ENCODE peak calls at places on chromosomes 7 and 10, in nine cellular contexts. One of them, this sample, is unnamed.

GRCh38 chr10:62072901-62073300 is 171.4 kb downstream of the ARID5B start:
- DNase-seq in AG04450: no peak
- DNase-seq in GM12865: no peak
- DNase-seq in choroid plexus epithelial cell: no peak
- DNase-seq in esophagus muscularis mucosa: no peak
- DNase-seq in GM12864: no peak
- DNase-seq in endothelial cell of umbilical vein: no peak
- DNase-seq in WERI-Rb-1: no peak
- DNase-seq in IMR-90: no peak
- DNase-seq in this sample: no peak

GRCh38 chr10:54613162-54613561 is 187.9 kb downstream of the PCDH15 start:
- DNase-seq in endothelial cell of umbilical vein: peak; percentile 85
- DNase-seq in AG04450: no peak
- DNase-seq in choroid plexus epithelial cell: peak; percentile 5
- DNase-seq in GM12865: no peak
- DNase-seq in GM12864: no peak
- DNase-seq in WERI-Rb-1: no peak
- DNase-seq in IMR-90: no peak
- DNase-seq in esophagus muscularis mucosa: no peak
- DNase-seq in this sample: no peak

GRCh38 chr7:40194743-40195142 is 59.9 kb downstream of the SUGCT start:
- DNase-seq in AG04450: peak; percentile 50
- DNase-seq in GM12864: no peak
- DNase-seq in esophagus muscularis mucosa: no peak
- DNase-seq in IMR-90: peak; percentile 88
- DNase-seq in WERI-Rb-1: no peak
- DNase-seq in choroid plexus epithelial cell: peak; percentile 88
- DNase-seq in endothelial cell of umbilical vein: peak; percentile 27
- DNase-seq in GM12865: no peak
- DNase-seq in this sample: peak; percentile 33

GRCh38 chr7:67484244-67484751 is 487.7 kb downstream of the TYW1 start:
- DNase-seq in AG04450: peak; percentile 15
- DNase-seq in IMR-90: peak; percentile 56
- DNase-seq in WERI-Rb-1: peak; percentile 73
- DNase-seq in GM12865: peak; percentile 70
- DNase-seq in endothelial cell of umbilical vein: peak; percentile 10
- DNase-seq in choroid plexus epithelial cell: peak; percentile 77
- DNase-seq in GM12864: no peak
- DNase-seq in esophagus muscularis mucosa: no peak
- DNase-seq in this sample: peak; percentile 24

GRCh38 chr7:2880882-2881281 is 36.8 kb upstream of the GNA12 start:
- DNase-seq in WERI-Rb-1: no peak
- DNase-seq in choroid plexus epithelial cell: no peak
- DNase-seq in esophagus muscularis mucosa: no peak
- DNase-seq in GM12865: no peak
- DNase-seq in GM12864: no peak
- DNase-seq in endothelial cell of umbilical vein: no peak
- DNase-seq in IMR-90: no peak
- DNase-seq in AG04450: no peak
- DNase-seq in this sample: no peak

GRCh38 chr7:80499350-80499955 is 12.4 kb downstream of the GNAT3 start:
- DNase-seq in AG04450: peak; percentile 86
- DNase-seq in GM12865: no peak
- DNase-seq in endothelial cell of umbilical vein: peak; percentile 61
- DNase-seq in WERI-Rb-1: no peak
- DNase-seq in IMR-90: peak; percentile 95
- DNase-seq in esophagus muscularis mucosa: no peak
- DNase-seq in GM12864: no peak
- DNase-seq in choroid plexus epithelial cell: peak; percentile 99
- DNase-seq in this sample: peak; percentile 89

GRCh38 chr10:89351402-89352038 is 23.7 kb downstream of the IFIT3 start:
- DNase-seq in GM12864: no peak
- DNase-seq in choroid plexus epithelial cell: peak; percentile 70
- DNase-seq in endothelial cell of umbilical vein: peak; percentile 38
- DNase-seq in IMR-90: peak; percentile 44
- DNase-seq in esophagus muscularis mucosa: no peak
- DNase-seq in GM12865: peak; percentile 90
- DNase-seq in WERI-Rb-1: no peak
- DNase-seq in AG04450: no peak
- DNase-seq in this sample: no peak

GRCh38 chr7:104045183-104045582 is 55.7 kb upstream of the RELN start:
- DNase-seq in AG04450: no peak
- DNase-seq in GM12864: no peak
- DNase-seq in IMR-90: peak; percentile 2
- DNase-seq in WERI-Rb-1: no peak
- DNase-seq in GM12865: no peak
- DNase-seq in choroid plexus epithelial cell: peak; percentile 4
- DNase-seq in endothelial cell of umbilical vein: no peak
- DNase-seq in esophagus muscularis mucosa: no peak
- DNase-seq in this sample: no peak

GRCh38 chr10:79245539-79246208 is 101.6 kb upstream of the PPIF start:
- DNase-seq in GM12865: peak; percentile 58
- DNase-seq in GM12864: no peak
- DNase-seq in endothelial cell of umbilical vein: peak; percentile 27
- DNase-seq in choroid plexus epithelial cell: no peak
- DNase-seq in esophagus muscularis mucosa: no peak
- DNase-seq in WERI-Rb-1: no peak
- DNase-seq in IMR-90: no peak
- DNase-seq in AG04450: no peak
- DNase-seq in this sample: no peak

GRCh38 chr7:45646207-45646821 is 72.1 kb downstream of the ADCY1 start:
- DNase-seq in GM12865: no peak
- DNase-seq in choroid plexus epithelial cell: no peak
- DNase-seq in esophagus muscularis mucosa: no peak
- DNase-seq in AG04450: no peak
- DNase-seq in GM12864: no peak
- DNase-seq in IMR-90: no peak
- DNase-seq in endothelial cell of umbilical vein: no peak
- DNase-seq in WERI-Rb-1: no peak
- DNase-seq in this sample: no peak

GRCh38 chr10:90136731-90137316 is 435.4 kb downstream of the KIF20B start:
- DNase-seq in endothelial cell of umbilical vein: no peak
- DNase-seq in IMR-90: peak; percentile 2
- DNase-seq in WERI-Rb-1: no peak
- DNase-seq in GM12865: peak; percentile 30
- DNase-seq in choroid plexus epithelial cell: peak; percentile 39
- DNase-seq in esophagus muscularis mucosa: no peak
- DNase-seq in GM12864: no peak
- DNase-seq in AG04450: no peak
- DNase-seq in this sample: no peak

GRCh38 chr7:140326116-140326928 is 72.0 kb downstream of the SLC37A3 start:
- DNase-seq in endothelial cell of umbilical vein: peak; percentile 71
- DNase-seq in AG04450: peak; percentile 39
- DNase-seq in GM12864: peak; percentile 21
- DNase-seq in GM12865: peak; percentile 51
- DNase-seq in IMR-90: peak; percentile 73
- DNase-seq in choroid plexus epithelial cell: peak; percentile 85
- DNase-seq in esophagus muscularis mucosa: no peak
- DNase-seq in WERI-Rb-1: peak; percentile 62
- DNase-seq in this sample: peak; percentile 39

GRCh38 chr7:13829231-13829630 is 160.2 kb downstream of the ETV1 start:
- DNase-seq in endothelial cell of umbilical vein: no peak
- DNase-seq in GM12865: no peak
- DNase-seq in WERI-Rb-1: no peak
- DNase-seq in esophagus muscularis mucosa: no peak
- DNase-seq in AG04450: no peak
- DNase-seq in IMR-90: peak; percentile 74
- DNase-seq in choroid plexus epithelial cell: no peak
- DNase-seq in GM12864: no peak
- DNase-seq in this sample: no peak

GRCh38 chr7:134420509-134421125 is 38.3 kb downstream of the AKR1B1 start:
- DNase-seq in AG04450: peak; percentile 7
- DNase-seq in WERI-Rb-1: peak; percentile 68
- DNase-seq in choroid plexus epithelial cell: peak; percentile 80
- DNase-seq in GM12864: no peak
- DNase-seq in GM12865: peak; percentile 28
- DNase-seq in esophagus muscularis mucosa: no peak
- DNase-seq in endothelial cell of umbilical vein: peak; percentile 62
- DNase-seq in IMR-90: peak; percentile 55
- DNase-seq in this sample: peak; percentile 39

GRCh38 chr10:2958659-2959058 is 108.7 kb upstream of the PFKP start:
- DNase-seq in choroid plexus epithelial cell: no peak
- DNase-seq in GM12864: no peak
- DNase-seq in esophagus muscularis mucosa: no peak
- DNase-seq in IMR-90: no peak
- DNase-seq in GM12865: no peak
- DNase-seq in endothelial cell of umbilical vein: no peak
- DNase-seq in WERI-Rb-1: no peak
- DNase-seq in AG04450: no peak
- DNase-seq in this sample: no peak

GRCh38 chr7:65846008-65846570 is 26.8 kb upstream of the VKORC1L1 start:
- DNase-seq in WERI-Rb-1: no peak
- DNase-seq in choroid plexus epithelial cell: no peak
- DNase-seq in IMR-90: no peak
- DNase-seq in endothelial cell of umbilical vein: no peak
- DNase-seq in GM12865: no peak
- DNase-seq in GM12864: no peak
- DNase-seq in esophagus muscularis mucosa: no peak
- DNase-seq in AG04450: no peak
- DNase-seq in this sample: no peak

GRCh38 chr7:101169838-101170531 is 4.6 kb upstream of the VGF start:
- DNase-seq in choroid plexus epithelial cell: peak; percentile 66
- DNase-seq in GM12864: peak; percentile 15
- DNase-seq in IMR-90: peak; percentile 60
- DNase-seq in esophagus muscularis mucosa: no peak
- DNase-seq in WERI-Rb-1: peak; percentile 74
- DNase-seq in AG04450: no peak
- DNase-seq in GM12865: peak; percentile 70
- DNase-seq in endothelial cell of umbilical vein: peak; percentile 71
- DNase-seq in this sample: no peak

GRCh38 chr10:111856631-111857030 is 326.9 kb downstream of the GPAM start:
- DNase-seq in IMR-90: no peak
- DNase-seq in esophagus muscularis mucosa: no peak
- DNase-seq in choroid plexus epithelial cell: peak; percentile 4
- DNase-seq in AG04450: no peak
- DNase-seq in endothelial cell of umbilical vein: no peak
- DNase-seq in GM12864: no peak
- DNase-seq in WERI-Rb-1: no peak
- DNase-seq in GM12865: no peak
- DNase-seq in this sample: no peak
- TF ChIP-seq CTCF in IMR-90: no peak
- TF ChIP-seq CTCF in esophagus muscularis mucosa: no peak
- TF ChIP-seq CTCF in choroid plexus epithelial cell: peak; percentile 22
- TF ChIP-seq CTCF in AG04450: no peak
- TF ChIP-seq CTCF in endothelial cell of umbilical vein: no peak
- TF ChIP-seq CTCF in GM12864: no peak
- TF ChIP-seq CTCF in WERI-Rb-1: peak; percentile 47
- TF ChIP-seq CTCF in GM12865: no peak
- TF ChIP-seq CTCF in this sample: peak; percentile 20

DNA sequence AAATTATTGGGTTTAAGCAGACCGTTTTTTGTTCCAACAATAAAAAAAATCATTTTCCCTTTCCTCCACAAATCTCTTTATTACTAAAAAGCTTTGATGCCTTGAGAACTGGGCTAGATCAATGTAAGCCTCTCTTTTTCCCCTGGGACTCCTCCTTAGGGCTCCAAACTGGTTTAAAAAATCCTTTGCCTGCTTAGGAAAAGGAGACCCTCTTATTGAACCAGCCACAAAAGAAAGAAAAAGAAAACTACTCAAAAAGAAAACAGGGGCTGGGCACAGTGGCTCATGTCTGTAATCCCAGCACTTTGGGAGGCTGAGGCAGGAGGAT is 25.0 kb upstream of the SVIL start:
- DNase-seq in choroid plexus epithelial cell: no peak
- DNase-seq in GM12865: no peak
- DNase-seq in AG04450: no peak
- DNase-seq in WERI-Rb-1: no peak
- DNase-seq in GM12864: no peak
- DNase-seq in esophagus muscularis mucosa: no peak
- DNase-seq in endothelial cell of umbilical vein: no peak
- DNase-seq in IMR-90: no peak
- DNase-seq in this sample: no peak
- H3K4me3 ChIP-seq in choroid plexus epithelial cell: no peak overlapping the region
- H3K4me3 ChIP-seq in GM12865: no peak overlapping the region
- H3K4me3 ChIP-seq in AG04450: no peak overlapping the region
- H3K4me3 ChIP-seq in WERI-Rb-1: no peak overlapping the region
- H3K4me3 ChIP-seq in GM12864: no peak overlapping the region
- H3K4me3 ChIP-seq in esophagus muscularis mucosa: no peak overlapping the region
- H3K4me3 ChIP-seq in endothelial cell of umbilical vein: no peak overlapping the region
- H3K4me3 ChIP-seq in IMR-90: no peak overlapping the region
- H3K4me3 ChIP-seq in this sample: no peak overlapping the region

GRCh38 chr10:4763960-4764428 is 62.0 kb upstream of the AKR1E2 start:
- DNase-seq in WERI-Rb-1: no peak
- DNase-seq in AG04450: peak; percentile 44
- DNase-seq in endothelial cell of umbilical vein: peak; percentile 76
- DNase-seq in IMR-90: peak; percentile 87
- DNase-seq in GM12864: no peak
- DNase-seq in choroid plexus epithelial cell: peak; percentile 61
- DNase-seq in GM12865: no peak
- DNase-seq in esophagus muscularis mucosa: no peak
- DNase-seq in this sample: peak; percentile 77

GRCh38 chr10:4766449-4766848 is 59.6 kb upstream of the AKR1E2 start:
- DNase-seq in IMR-90: peak; percentile 18
- DNase-seq in choroid plexus epithelial cell: no peak
- DNase-seq in AG04450: no peak
- DNase-seq in GM12865: no peak
- DNase-seq in GM12864: no peak
- DNase-seq in WERI-Rb-1: no peak
- DNase-seq in endothelial cell of umbilical vein: no peak
- DNase-seq in esophagus muscularis mucosa: no peak
- DNase-seq in this sample: no peak

GRCh38 chr10:4763513-4763912 is 62.5 kb upstream of the AKR1E2 start:
- DNase-seq in WERI-Rb-1: no peak
- DNase-seq in esophagus muscularis mucosa: no peak
- DNase-seq in GM12865: no peak
- DNase-seq in endothelial cell of umbilical vein: no peak
- DNase-seq in GM12864: no peak
- DNase-seq in choroid plexus epithelial cell: no peak
- DNase-seq in IMR-90: no peak
- DNase-seq in AG04450: no peak
- DNase-seq in this sample: no peak

GRCh38 chr10:4765428-4765827 is 60.6 kb upstream of the AKR1E2 start:
- DNase-seq in GM12865: no peak
- DNase-seq in AG04450: no peak
- DNase-seq in endothelial cell of umbilical vein: peak; percentile 26
- DNase-seq in esophagus muscularis mucosa: no peak
- DNase-seq in WERI-Rb-1: no peak
- DNase-seq in GM12864: no peak
- DNase-seq in IMR-90: peak; percentile 56
- DNase-seq in choroid plexus epithelial cell: peak; percentile 29
- DNase-seq in this sample: no peak

GRCh38 chr10:4767033-4767814 is 58.8 kb upstream of the AKR1E2 start:
- DNase-seq in GM12865: no peak
- DNase-seq in endothelial cell of umbilical vein: peak; percentile 74
- DNase-seq in esophagus muscularis mucosa: no peak
- DNase-seq in IMR-90: peak; percentile 66
- DNase-seq in choroid plexus epithelial cell: peak; percentile 76
- DNase-seq in AG04450: no peak
- DNase-seq in WERI-Rb-1: no peak
- DNase-seq in GM12864: no peak
- DNase-seq in this sample: no peak
- TF ChIP-seq CTCF in GM12865: peak; percentile 20
- TF ChIP-seq CTCF in endothelial cell of umbilical vein: peak; percentile 50
- TF ChIP-seq CTCF in esophagus muscularis mucosa: peak; percentile 82
- TF ChIP-seq CTCF in IMR-90: peak; percentile 76
- TF ChIP-seq CTCF in choroid plexus epithelial cell: peak; percentile 77
- TF ChIP-seq CTCF in AG04450: peak; percentile 68
- TF ChIP-seq CTCF in WERI-Rb-1: peak; percentile 44
- TF ChIP-seq CTCF in GM12864: peak; percentile 33
- TF ChIP-seq CTCF in this sample: peak; percentile 69

DNA sequence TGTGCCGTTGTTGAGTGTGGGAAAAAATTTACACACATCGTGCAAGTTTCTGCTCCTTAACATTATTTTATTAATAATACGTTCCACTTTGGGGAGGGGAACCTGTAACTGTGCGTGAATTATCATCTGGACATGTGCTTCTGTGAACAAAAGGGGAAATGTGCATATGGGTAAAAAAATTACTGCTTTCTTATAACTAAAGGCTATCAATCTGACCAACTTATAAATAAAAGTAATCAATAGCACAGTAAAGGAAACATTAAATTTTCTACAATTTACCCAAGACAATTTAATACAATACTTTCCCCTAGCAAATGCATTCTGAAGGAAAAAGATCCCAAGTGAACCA is 4.5 kb downstream of the TWIST1 start:
- DNase-seq in esophagus muscularis mucosa: no peak
- DNase-seq in choroid plexus epithelial cell: no peak
- DNase-seq in IMR-90: no peak
- DNase-seq in GM12865: no peak
- DNase-seq in endothelial cell of umbilical vein: no peak
- DNase-seq in GM12864: no peak
- DNase-seq in WERI-Rb-1: no peak
- DNase-seq in AG04450: no peak
- DNase-seq in this sample: no peak
- H3K4me3 ChIP-seq in esophagus muscularis mucosa: peak overlapping the region; percentile 43
- H3K4me3 ChIP-seq in choroid plexus epithelial cell: peak overlapping the region; percentile 99
- H3K4me3 ChIP-seq in IMR-90: no peak overlapping the region
- H3K4me3 ChIP-seq in GM12865: no peak overlapping the region
- H3K4me3 ChIP-seq in endothelial cell of umbilical vein: no peak overlapping the region
- H3K4me3 ChIP-seq in GM12864: no peak overlapping the region
- H3K4me3 ChIP-seq in WERI-Rb-1: no peak overlapping the region
- H3K4me3 ChIP-seq in AG04450: no peak overlapping the region
- H3K4me3 ChIP-seq in this sample: peak overlapping the region; percentile 95